ENCODE peak calls at places on chromosomes 1 and 21, in nine cellular contexts. O is stomach, J is HCT116, C is endothelial cell of umbilical vein, X is K562, B is transverse colon, A is breast epithelium, F is spleen, M is HL-60. D is an unnamed sample.

GRCh38 chr1:226735576-226735975 is 3.5 kb downstream of the ITPKB start:
- DNase-seq in A (no peak), J (no peak), O (no peak), X (no peak), F (no peak), M (no peak), B (no peak), C (no peak), D (no peak)

GRCh38 chr1:37951041-37951782 is 4.4 kb upstream of the INPP5B start:
- DNase-seq in A (no peak), X (no peak), O (no peak), M (no peak), J (no peak), B (no peak), C (no peak), F (no peak), D (no peak)

GRCh38 chr1:78758493-78758892 is 108.9 kb downstream of the IFI44 start:
- DNase-seq in O (no peak), F (no peak), A (no peak), X (no peak), B (no peak), C (no peak), M (no peak), J (no peak), D (no peak)

GRCh38 chr1:219528633-219529032 is 84.3 kb downstream of the ZC3H11B start:
- DNase-seq in O (no peak), J (no peak), B (no peak), F (no peak), A (no peak), M (no peak), X (no peak), C (no peak), D (no peak)

GRCh38 chr1:182175340-182176068 is 114.0 kb upstream of the ZNF648 start:
- DNase-seq in F (no peak), M (peak; percentile 70), B (peak; percentile 71), X (no peak), J (no peak), A (no peak), C (no peak), O (no peak), D (no peak)

GRCh38 chr21:35217504-35218060 is 168.5 kb upstream of the RUNX1 start:
- DNase-seq in X (no peak), O (no peak), F (no peak), C (no peak), A (peak; percentile 65), J (peak; percentile 98), B (no peak), M (no peak), D (no peak)

GRCh38 chr1:198846506-198847010 is 207.7 kb downstream of the PTPRC start:
- DNase-seq in A (no peak), M (no peak), B (no peak), F (no peak), X (no peak), J (no peak), O (no peak), C (no peak), D (no peak)

GRCh38 chr1:33758698-33759097 is 105.2 kb upstream of the HMGB4 start:
- DNase-seq in X (no peak), A (no peak), F (no peak), B (no peak), O (no peak), J (no peak), M (no peak), C (no peak), D (no peak)

GRCh38 chr21:43361493-43362296 is 65.2 kb downstream of the SIK1 start:
- DNase-seq in M (no peak), F (peak; percentile 87), X (no peak), B (peak; percentile 71), C (peak; percentile 16), J (no peak), A (peak; percentile 89), O (no peak), D (peak; percentile 81)

GRCh38 chr1:13699510-13699909 is 478 bp upstream of the PRDM2 start:
- DNase-seq in F (peak; percentile 79), C (no peak), A (no peak), B (peak; percentile 20), O (no peak), J (no peak), X (no peak), M (no peak), D (no peak)

DNA sequence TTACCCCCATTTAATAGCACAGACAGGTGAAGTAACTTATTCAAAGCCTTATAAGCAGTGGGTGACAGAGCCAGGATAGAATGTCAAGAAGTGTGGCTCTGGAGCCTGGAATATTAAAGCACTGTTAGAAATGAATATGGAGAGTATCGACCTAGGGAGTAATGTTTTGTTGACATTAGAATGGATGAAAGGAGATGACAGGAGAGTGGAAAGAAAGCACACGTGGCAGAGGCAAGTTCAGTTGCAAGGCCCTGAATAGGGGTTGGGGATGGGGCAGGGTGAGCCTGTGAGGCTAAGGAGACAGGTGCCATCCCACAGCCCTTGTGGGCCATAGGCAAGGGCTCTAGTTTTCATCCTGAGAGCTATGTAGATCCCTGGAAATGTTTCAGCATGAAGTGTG is 125.5 kb upstream of the PLXNA2 start:
- DNase-seq in X (no peak), F (no peak), J (no peak), M (no peak), B (no peak), C (no peak), A (no peak), O (no peak), D (no peak)
- TF ChIP-seq CTCF in X (no peak), F (no peak), J (no peak), M (no peak), B (no peak), C (no peak), A (no peak), O (no peak), D (no peak)

GRCh38 chr21:45613881-45614280 is 29.6 kb upstream of the PCBP3 start:
- DNase-seq in X (no peak), C (no peak), J (no peak), A (no peak), F (peak; percentile 21), B (no peak), M (no peak), O (no peak), D (no peak)
- H3K27me3 ChIP-seq in X (peaks cover 82% of the 10 kb centered on the region), C (no peaks in the 10 kb centered on the region), J (peaks cover 18% of the 10 kb centered on the region), A (peaks cover 71% of the 10 kb centered on the region), F (no peaks in the 10 kb centered on the region), B (peaks cover 16% of the 10 kb centered on the region), M (no peaks in the 10 kb centered on the region), O (peaks cover 31% of the 10 kb centered on the region), D (no peaks in the 10 kb centered on the region)

GRCh38 chr1:59699227-59699847 is 115.4 kb upstream of the HOOK1 start:
- DNase-seq in J (peak; percentile 15), M (peak; percentile 41), X (peak; percentile 48), B (no peak), O (no peak), F (no peak), A (no peak), C (peak; percentile 62), D (no peak)
- TF ChIP-seq POLR2AphosphoS5 in J (no peak), M (no peak), X (no peak), B (no peak), O (peak; percentile 50), F (no peak), A (no peak), C (no peak), D (no peak)

GRCh38 chr1:235844776-235845175 is 21.9 kb downstream of the LYST start:
- DNase-seq in A (no peak), C (no peak), X (no peak), O (no peak), J (no peak), M (no peak), B (no peak), F (no peak), D (no peak)

GRCh38 chr1:235841938-235842545 is 24.7 kb downstream of the LYST start:
- DNase-seq in O (no peak), F (no peak), J (no peak), C (no peak), M (no peak), B (no peak), A (no peak), X (no peak), D (no peak)

GRCh38 chr1:235838021-235838420 is 28.7 kb downstream of the LYST start:
- DNase-seq in J (no peak), B (no peak), X (no peak), O (no peak), F (no peak), A (no peak), C (no peak), M (no peak), D (no peak)

GRCh38 chr1:235843458-235843857 is 23.2 kb downstream of the LYST start:
- DNase-seq in B (no peak), M (no peak), F (no peak), C (peak; percentile 24), X (peak; percentile 17), J (peak; percentile 21), A (no peak), O (no peak), D (no peak)
- TF ChIP-seq CTCF in B (peak; percentile 59), M (peak; percentile 44), F (peak; percentile 46), C (no peak), X (peak; percentile 59), J (peak; percentile 62), A (no peak), O (no peak), D (peak; percentile 26)

D was measured in upper lobe of left lung.